ENCODE peak calls at places on chromosomes 12 and 14, in four cellular contexts. One of them, this sample, is unnamed.

GRCh38 chr14:80426686-80427085 is 215.4 kb upstream of the DIO2 start:
- DNase-seq in foreskin fibroblast: peak
- DNase-seq in tibial artery: no peak
- DNase-seq in ovary: no peak
- DNase-seq in this sample: no peak

GRCh38 chr12:27785882-27786570 is 6.0 kb upstream of the MANSC4 start:
- DNase-seq in ovary: no peak
- DNase-seq in tibial artery: no peak
- DNase-seq in foreskin fibroblast: peak
- DNase-seq in this sample: no peak

GRCh38 chr12:76360316-76360715 is 12.1 kb upstream of the BBS10 start:
- DNase-seq in tibial artery: no peak
- DNase-seq in ovary: no peak
- DNase-seq in foreskin fibroblast: no peak
- DNase-seq in this sample: no peak

GRCh38 chr12:1552978-1553471 is 41.4 kb downstream of the FBXL14 start:
- DNase-seq in foreskin fibroblast: peak
- DNase-seq in tibial artery: no peak
- DNase-seq in ovary: no peak
- DNase-seq in this sample: peak

GRCh38 chr14:73833530-73834257 is 17.9 kb upstream of the PTGR2 start:
- DNase-seq in tibial artery: no peak
- DNase-seq in foreskin fibroblast: peak
- DNase-seq in ovary: peak
- DNase-seq in this sample: no peak

GRCh38 chr14:26128931-26129674 is 468.7 kb downstream of the NOVA1 start:
- DNase-seq in ovary: no peak
- DNase-seq in foreskin fibroblast: peak
- DNase-seq in tibial artery: no peak
- DNase-seq in this sample: no peak

GRCh38 chr12:53174881-53175491 is 5.5 kb upstream of the ZNF740 start:
- DNase-seq in tibial artery: no peak
- DNase-seq in ovary: no peak
- DNase-seq in foreskin fibroblast: peak
- DNase-seq in this sample: no peak

GRCh38 chr14:63895510-63895909 is 42.7 kb downstream of the SYNE2 start:
- DNase-seq in ovary: no peak
- DNase-seq in tibial artery: no peak
- DNase-seq in foreskin fibroblast: no peak
- DNase-seq in this sample: no peak

GRCh38 chr12:87280893-87281292 is 748.3 kb downstream of the C12orf50 start:
- DNase-seq in ovary: no peak
- DNase-seq in foreskin fibroblast: no peak
- DNase-seq in tibial artery: no peak
- DNase-seq in this sample: no peak

GRCh38 chr12:102879-103168 is 36.3 kb downstream of the IQSEC3 start:
- DNase-seq in tibial artery: no peak
- DNase-seq in ovary: no peak
- DNase-seq in foreskin fibroblast: no peak
- DNase-seq in this sample: no peak

GRCh38 chr12:53061404-53062010 is 11.6 kb downstream of the TNS2 start:
- DNase-seq in foreskin fibroblast: peak
- DNase-seq in ovary: peak
- DNase-seq in tibial artery: peak
- DNase-seq in this sample: no peak

GRCh38 chr12:86389949-86390348 is 133.8 kb upstream of the MGAT4C start:
- DNase-seq in ovary: no peak
- DNase-seq in tibial artery: no peak
- DNase-seq in foreskin fibroblast: no peak
- DNase-seq in this sample: no peak

GRCh38 chr14:99790201-99790977 is 2.8 kb upstream of the EML1 start:
- DNase-seq in tibial artery: no peak
- DNase-seq in ovary: no peak
- DNase-seq in foreskin fibroblast: no peak
- DNase-seq in this sample: no peak

GRCh38 chr12:119340604-119341003 is 6.1 kb downstream of the CCDC60 start:
- DNase-seq in ovary: no peak
- DNase-seq in tibial artery: no peak
- DNase-seq in foreskin fibroblast: no peak
- DNase-seq in this sample: no peak

GRCh38 chr14:40367717-40368116 is 935.5 kb upstream of the FBXO33 start:
- DNase-seq in tibial artery: no peak
- DNase-seq in foreskin fibroblast: no peak
- DNase-seq in ovary: no peak
- DNase-seq in this sample: no peak

GRCh38 chr12:69433653-69434052 is 36.5 kb upstream of the FRS2 start:
- DNase-seq in foreskin fibroblast: no peak
- DNase-seq in tibial artery: no peak
- DNase-seq in ovary: no peak
- DNase-seq in this sample: no peak

GRCh38 chr12:50786498-50787231 is 22.8 kb downstream of the ATF1 start:
- DNase-seq in ovary: no peak
- DNase-seq in foreskin fibroblast: peak
- DNase-seq in tibial artery: no peak
- DNase-seq in this sample: peak

GRCh38 chr12:110744176-110744575 is 1.5 kb upstream of the PPP1CC start:
- DNase-seq in tibial artery: no peak
- DNase-seq in ovary: no peak
- DNase-seq in foreskin fibroblast: peak
- DNase-seq in this sample: no peak

GRCh38 chr12:21940549-21940948 is 677 bp downstream of the ABCC9 start:
- DNase-seq in tibial artery: no peak
- DNase-seq in foreskin fibroblast: no peak
- DNase-seq in ovary: no peak
- DNase-seq in this sample: no peak

GRCh38 chr12:131269551-131269950 is 315.8 kb downstream of the ADGRD1 start:
- DNase-seq in ovary: no peak
- DNase-seq in foreskin fibroblast: no peak
- DNase-seq in tibial artery: no peak
- DNase-seq in this sample: no peak

GRCh38 chr12:108856428-108857157 is 790 bp downstream of the SSH1 start:
- DNase-seq in foreskin fibroblast: peak
- DNase-seq in tibial artery: peak
- DNase-seq in ovary: peak
- DNase-seq in this sample: no peak

GRCh38 chr12:16165506-16165905 is 112.0 kb downstream of the SLC15A5 start:
- DNase-seq in ovary: no peak
- DNase-seq in foreskin fibroblast: peak
- DNase-seq in tibial artery: peak
- DNase-seq in this sample: peak

GRCh38 chr14:27672047-27672446 is 1074.2 kb upstream of the NOVA1 start:
- DNase-seq in ovary: no peak
- DNase-seq in foreskin fibroblast: no peak
- DNase-seq in tibial artery: no peak
- DNase-seq in this sample: no peak

GRCh38 chr14:90970167-90970600 is 90.3 kb downstream of the RPS6KA5 start:
- DNase-seq in tibial artery: no peak
- DNase-seq in foreskin fibroblast: peak
- DNase-seq in ovary: no peak
- DNase-seq in this sample: no peak

GRCh38 chr14:65170768-65171251 is 68.5 kb upstream of the MAX start:
- DNase-seq in ovary: peak
- DNase-seq in tibial artery: no peak
- DNase-seq in foreskin fibroblast: peak
- DNase-seq in this sample: peak

GRCh38 chr14:21267431-21267845 is 1.8 kb downstream of the HNRNPC start:
- DNase-seq in ovary: no peak
- DNase-seq in tibial artery: no peak
- DNase-seq in foreskin fibroblast: no peak
- DNase-seq in this sample: no peak

GRCh38 chr12:20463920-20464524 is 95.7 kb downstream of the PDE3A start:
- DNase-seq in ovary: no peak
- DNase-seq in foreskin fibroblast: peak
- DNase-seq in tibial artery: no peak
- DNase-seq in this sample: no peak

GRCh38 chr12:65419284-65420072 is 141.0 kb downstream of the MSRB3 start:
- DNase-seq in foreskin fibroblast: no peak
- DNase-seq in ovary: no peak
- DNase-seq in tibial artery: no peak
- DNase-seq in this sample: no peak

GRCh38 chr12:5503774-5504173 is 71.9 kb downstream of the NTF3 start:
- DNase-seq in tibial artery: no peak
- DNase-seq in foreskin fibroblast: no peak
- DNase-seq in ovary: no peak
- DNase-seq in this sample: no peak

GRCh38 chr14:49999826-50000214 is 106.9 kb downstream of the ARF6 start:
- DNase-seq in tibial artery: no peak
- DNase-seq in ovary: no peak
- DNase-seq in foreskin fibroblast: no peak
- DNase-seq in this sample: no peak

GRCh38 chr14:80629606-80630005 is 311.9 kb downstream of the CEP128 start:
- DNase-seq in tibial artery: no peak
- DNase-seq in ovary: no peak
- DNase-seq in foreskin fibroblast: peak
- DNase-seq in this sample: no peak

GRCh38 chr12:40615590-40615989 is 76.6 kb upstream of the CNTN1 start:
- DNase-seq in foreskin fibroblast: no peak
- DNase-seq in ovary: no peak
- DNase-seq in tibial artery: no peak
- DNase-seq in this sample: no peak

GRCh38 chr12:292186-292585 is 29.6 kb upstream of the SLC6A13 start:
- DNase-seq in tibial artery: no peak
- DNase-seq in foreskin fibroblast: peak
- DNase-seq in ovary: no peak
- DNase-seq in this sample: no peak

GRCh38 chr14:77025744-77026165 is 2.8 kb downstream of the IRF2BPL start:
- DNase-seq in foreskin fibroblast: peak
- DNase-seq in ovary: peak
- DNase-seq in tibial artery: no peak
- DNase-seq in this sample: no peak

GRCh38 chr14:29242755-29243340 is 476.3 kb downstream of the FOXG1 start:
- DNase-seq in ovary: no peak
- DNase-seq in tibial artery: no peak
- DNase-seq in foreskin fibroblast: peak
- DNase-seq in this sample: no peak

GRCh38 chr12:94203181-94203546 is 54.8 kb downstream of the PLXNC1 start:
- DNase-seq in tibial artery: no peak
- DNase-seq in foreskin fibroblast: no peak
- DNase-seq in ovary: no peak
- DNase-seq in this sample: no peak

DNA sequence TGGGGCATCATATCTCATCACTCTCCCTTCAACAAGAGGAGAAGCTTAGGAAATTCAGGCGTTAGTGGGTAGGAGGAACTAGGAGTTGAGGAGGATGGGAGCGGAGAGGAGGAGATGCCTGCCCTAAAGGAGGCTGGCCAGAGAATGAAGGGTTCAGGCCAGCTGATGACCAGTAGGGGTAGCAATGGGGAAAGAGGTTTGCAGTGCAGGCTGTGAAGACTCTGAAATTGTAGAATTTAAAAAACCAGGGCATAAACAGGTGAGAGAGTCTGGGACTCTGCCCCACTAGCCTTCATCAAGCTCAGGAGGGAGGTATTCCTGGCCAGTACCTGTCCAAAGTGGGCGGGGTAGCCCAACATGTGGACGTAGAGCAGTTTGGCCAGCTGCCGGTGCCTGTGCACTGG is 807 bp downstream of the AP1G2 start:
- DNase-seq in ovary: no peak
- DNase-seq in tibial artery: no peak
- DNase-seq in foreskin fibroblast: peak
- DNase-seq in this sample: no peak
- TF ChIP-seq CTCF in ovary: no peak
- TF ChIP-seq CTCF in tibial artery: no peak
- TF ChIP-seq CTCF in foreskin fibroblast: peak
- TF ChIP-seq CTCF in this sample: no peak

GRCh38 chr12:106584104-106585064 is 1.6 kb downstream of the RFX4 start:
- DNase-seq in foreskin fibroblast: no peak
- DNase-seq in tibial artery: no peak
- DNase-seq in ovary: no peak
- DNase-seq in this sample: no peak
- H3K4me3 ChIP-seq in foreskin fibroblast: no peak
- H3K4me3 ChIP-seq in tibial artery: peak
- H3K4me3 ChIP-seq in ovary: no peak
- H3K4me3 ChIP-seq in this sample: no peak

GRCh38 chr12:57771873-57772428 is at the start of gene METTL1:
- DNase-seq in tibial artery: peak
- DNase-seq in ovary: peak
- DNase-seq in foreskin fibroblast: peak
- DNase-seq in this sample: peak
- TF ChIP-seq CTCF in tibial artery: no peak
- TF ChIP-seq CTCF in ovary: no peak
- TF ChIP-seq CTCF in foreskin fibroblast: no peak
- TF ChIP-seq CTCF in this sample: no peak

GRCh38 chr12:30626847-30627246 is 68.8 kb downstream of the IPO8 start:
- DNase-seq in ovary: no peak
- DNase-seq in foreskin fibroblast: no peak
- DNase-seq in tibial artery: no peak
- DNase-seq in this sample: no peak

GRCh38 chr12:30617568-30617967 is 78.1 kb downstream of the IPO8 start:
- DNase-seq in tibial artery: no peak
- DNase-seq in foreskin fibroblast: no peak
- DNase-seq in ovary: no peak
- DNase-seq in this sample: no peak

GRCh38 chr12:30624009-30624408 is 71.7 kb downstream of the IPO8 start:
- DNase-seq in foreskin fibroblast: no peak
- DNase-seq in ovary: no peak
- DNase-seq in tibial artery: no peak
- DNase-seq in this sample: no peak

DNA sequence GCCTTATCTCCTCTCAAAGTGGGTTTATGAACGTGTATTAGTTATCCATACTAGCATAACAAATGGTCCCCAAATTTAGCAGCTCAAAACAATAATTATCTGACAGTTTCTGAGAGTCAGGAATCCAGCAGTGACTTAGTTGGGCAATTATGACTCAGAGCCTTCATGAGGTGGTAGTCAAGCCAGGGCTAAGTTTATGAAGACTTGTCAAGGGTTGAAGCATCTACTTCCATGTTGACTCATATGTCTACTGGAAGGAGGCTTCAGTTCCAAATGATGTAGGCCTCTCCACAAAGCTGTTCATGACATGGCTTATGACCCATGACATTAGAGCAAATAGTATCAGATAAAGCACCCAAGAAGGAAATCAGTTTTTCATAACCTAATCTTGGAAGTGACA is 73.2 kb downstream of the IPO8 start:
- DNase-seq in ovary: no peak
- DNase-seq in tibial artery: no peak
- DNase-seq in foreskin fibroblast: peak
- DNase-seq in this sample: no peak
- H3K4me3 ChIP-seq in ovary: no peak
- H3K4me3 ChIP-seq in tibial artery: no peak
- H3K4me3 ChIP-seq in foreskin fibroblast: no peak
- H3K4me3 ChIP-seq in this sample: no peak

DNA sequence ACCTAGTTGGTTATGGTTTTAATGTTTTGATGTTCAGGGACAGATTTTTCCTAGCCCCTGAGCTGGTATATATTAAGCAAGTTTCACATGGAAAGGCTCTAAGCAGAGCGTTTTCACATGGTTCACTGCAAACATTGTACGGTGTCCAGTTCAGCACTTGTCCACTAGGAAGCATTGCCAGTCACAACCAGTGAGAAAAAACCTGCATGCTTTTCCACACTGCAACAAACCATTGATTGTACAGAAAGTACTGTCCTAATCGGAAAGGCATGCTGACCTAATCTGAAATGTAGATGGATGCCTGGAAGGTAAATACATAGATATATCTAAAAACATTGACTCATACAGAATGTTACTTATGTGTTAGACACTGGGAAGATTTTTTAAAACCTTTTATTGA is 25.0 kb upstream of the NPAS3 start:
- DNase-seq in tibial artery: no peak
- DNase-seq in foreskin fibroblast: peak
- DNase-seq in ovary: no peak
- DNase-seq in this sample: no peak
- TF ChIP-seq CTCF in tibial artery: no peak
- TF ChIP-seq CTCF in foreskin fibroblast: no peak
- TF ChIP-seq CTCF in ovary: no peak
- TF ChIP-seq CTCF in this sample: peak

This sample was measured in HFF-Myc.